ENCODE peak calls at places on chromosomes 5 and 9, in eight cellular contexts. K is psoas muscle; H is IMR-90; O is fibroblast of lung; Q is CD8-positive, alpha-beta T cell; B is tibial nerve; G is ovary; L is stomach. R is an unnamed sample. For H3K4me1, the result is how much of the 10 kb centered on the place peaks cover.

GRCh38 chr5:173302546-173303155 is 25.6 kb downstream of the STC2 start:
- DNase-seq in K (no peak), H (peak), O (peak), Q (no peak), B (no peak), G (no peak), L (no peak), R (no peak)

GRCh38 chr9:20186823-20187222 is 398.0 kb upstream of the SLC24A2 start:
- DNase-seq in K (no peak), H (no peak), O (no peak), Q (no peak), B (no peak), G (no peak), L (no peak), R (no peak)

GRCh38 chr9:82281066-82281465 is 292.5 kb downstream of the SPATA31D1 start:
- DNase-seq in K (no peak), H (no peak), O (no peak), Q (no peak), B (no peak), G (no peak), L (no peak), R (no peak)

GRCh38 chr5:63094730-63095129 is 516.1 kb downstream of the LRRC70 start:
- DNase-seq in K (no peak), H (no peak), O (no peak), Q (no peak), B (no peak), G (no peak), L (no peak), R (no peak)

GRCh38 chr5:33997331-33997983 is 10.4 kb downstream of the AMACR start:
- DNase-seq in K (peak), H (peak), O (peak), Q (peak), B (peak), G (peak), L (peak), R (no peak)

GRCh38 chr9:137494104-137494544 is 35.0 kb upstream of the NSMF start:
- DNase-seq in K (no peak), H (no peak), O (no peak), Q (no peak), B (no peak), G (no peak), L (no peak), R (no peak)

GRCh38 chr5:37831821-37832524 is 7.9 kb downstream of the GDNF start:
- DNase-seq in K (no peak), H (peak), O (peak), Q (no peak), B (no peak), G (no peak), L (no peak), R (no peak)

GRCh38 chr5:28862137-28862859 is 1823.9 kb upstream of the CDH9 start:
- DNase-seq in K (no peak), H (no peak), O (no peak), Q (no peak), B (no peak), G (no peak), L (no peak), R (no peak)

GRCh38 chr9:89710689-89711088 is 105.9 kb downstream of the GADD45G start:
- DNase-seq in K (no peak), H (no peak), O (peak), Q (no peak), B (peak), G (no peak), L (no peak), R (no peak)

GRCh38 chr9:105954517-105954916 is 260.2 kb downstream of the TMEM38B start:
- DNase-seq in K (no peak), H (no peak), O (no peak), Q (no peak), B (no peak), G (no peak), L (no peak), R (no peak)

GRCh38 chr5:9710069-9710468 is 79.9 kb upstream of the TAS2R1 start:
- DNase-seq in K (no peak), H (no peak), O (no peak), Q (no peak), B (no peak), G (no peak), L (no peak), R (no peak)

GRCh38 chr9:93141771-93142483 is 7.9 kb upstream of the NINJ1 start:
- DNase-seq in K (no peak), H (no peak), O (no peak), Q (no peak), B (no peak), G (no peak), L (no peak), R (no peak)

GRCh38 chr9:34579097-34579818 is 10.3 kb downstream of the CNTFR start:
- DNase-seq in K (no peak), H (no peak), O (no peak), Q (no peak), B (no peak), G (no peak), L (no peak), R (no peak)

GRCh38 chr5:41368158-41368557 is 142.2 kb downstream of the PLCXD3 start:
- DNase-seq in K (no peak), H (peak), O (peak), Q (no peak), B (no peak), G (no peak), L (no peak), R (no peak)

GRCh38 chr5:1013948-1014301 is 5.3 kb downstream of the NKD2 start:
- DNase-seq in K (no peak), H (no peak), O (no peak), Q (no peak), B (no peak), G (no peak), L (no peak), R (no peak)

GRCh38 chr5:143605403-143606005 is 202.0 kb upstream of the NR3C1 start:
- DNase-seq in K (no peak), H (peak), O (peak), Q (no peak), B (peak), G (no peak), L (no peak), R (no peak)

GRCh38 chr9:98993570-98993945 is 49.9 kb downstream of the COL15A1 start:
- DNase-seq in K (no peak), H (no peak), O (no peak), Q (no peak), B (no peak), G (no peak), L (no peak), R (peak)

GRCh38 chr9:19269582-19269981 is 39.1 kb downstream of the DENND4C start:
- DNase-seq in K (no peak), H (no peak), O (no peak), Q (no peak), B (no peak), G (no peak), L (no peak), R (no peak)

GRCh38 chr5:173880306-173880985 is 7.7 kb upstream of the CPEB4 start:
- DNase-seq in K (no peak), H (peak), O (peak), Q (no peak), B (no peak), G (no peak), L (no peak), R (no peak)

GRCh38 chr5:157335534-157336422 is 69.9 kb downstream of the CYFIP2 start:
- DNase-seq in K (no peak), H (peak), O (no peak), Q (no peak), B (peak), G (no peak), L (no peak), R (no peak)

GRCh38 chr9:96495341-96495740 is 45.4 kb downstream of the HABP4 start:
- DNase-seq in K (peak), H (peak), O (peak), Q (no peak), B (no peak), G (no peak), L (no peak), R (no peak)

GRCh38 chr5:179250561-179251225 is 94.6 kb downstream of the ADAMTS2 start:
- DNase-seq in K (no peak), H (no peak), O (no peak), Q (no peak), B (no peak), G (peak), L (no peak), R (no peak)

GRCh38 chr5:136207631-136208030 is 14.7 kb upstream of the SMIM32 start:
- DNase-seq in K (no peak), H (no peak), O (no peak), Q (no peak), B (no peak), G (no peak), L (no peak), R (no peak)

GRCh38 chr9:33465596-33466564 is 7.8 kb downstream of the NOL6 start:
- DNase-seq in K (no peak), H (no peak), O (no peak), Q (no peak), B (no peak), G (peak), L (no peak), R (no peak)

GRCh38 chr5:35919191-35919590 is 19.2 kb downstream of the CAPSL start:
- DNase-seq in K (no peak), H (peak), O (peak), Q (no peak), B (peak), G (no peak), L (no peak), R (no peak)

GRCh38 chr5:149113669-149114068 is 27.6 kb upstream of the ABLIM3 start:
- DNase-seq in K (no peak), H (peak), O (peak), Q (no peak), B (no peak), G (no peak), L (no peak), R (no peak)

GRCh38 chr5:132505641-132506040 is 15.1 kb upstream of the IRF1 start:
- DNase-seq in K (no peak), H (peak), O (no peak), Q (no peak), B (no peak), G (no peak), L (no peak), R (no peak)

GRCh38 chr5:132504746-132505145 is 14.2 kb upstream of the IRF1 start:
- DNase-seq in K (no peak), H (no peak), O (no peak), Q (no peak), B (no peak), G (no peak), L (peak), R (no peak)

GRCh38 chr5:132506094-132506692 is 15.6 kb upstream of the IRF1 start:
- DNase-seq in K (no peak), H (peak), O (peak), Q (no peak), B (no peak), G (peak), L (no peak), R (no peak)

GRCh38 chr5:132510076-132510475 is 19.5 kb upstream of the IRF1 start:
- DNase-seq in K (no peak), H (peak), O (peak), Q (no peak), B (no peak), G (no peak), L (no peak), R (no peak)
- H3K27ac ChIP-seq in K (no peak), H (no peak), O (no peak), Q (no peak), B (no peak), G (no peak), L (no peak), R (no peak)

GRCh38 chr9:108142504-108143201 is 653.1 kb upstream of the KLF4 start:
- DNase-seq in K (peak), H (peak), O (peak), Q (no peak), B (peak), G (peak), L (peak), R (peak)
- TF ChIP-seq CTCF in K (no peak), H (no peak), O (no peak), Q (no peak), B (no peak), G (no peak), L (no peak), R (no peak)

GRCh38 chr5:141486091-141486490 is 1.3 kb downstream of the PCDHGC4 start:
- DNase-seq in K (no peak), H (no peak), O (no peak), Q (no peak), B (no peak), G (no peak), L (no peak), R (no peak)
- H3K4me1 ChIP-seq in K (under half), H (under half), O (under half), Q (under half), B (under half), G (under half), L (under half), R (under half)

GRCh38 chr5:127911619-127912018 is 171.9 kb upstream of the SLC12A2 start:
- DNase-seq in K (no peak), H (no peak), O (no peak), Q (no peak), B (no peak), G (no peak), L (no peak), R (no peak)
- H3K27ac ChIP-seq in K (no peak), H (no peak), O (no peak), Q (no peak), B (no peak), G (no peak), L (no peak), R (no peak)

DNA sequence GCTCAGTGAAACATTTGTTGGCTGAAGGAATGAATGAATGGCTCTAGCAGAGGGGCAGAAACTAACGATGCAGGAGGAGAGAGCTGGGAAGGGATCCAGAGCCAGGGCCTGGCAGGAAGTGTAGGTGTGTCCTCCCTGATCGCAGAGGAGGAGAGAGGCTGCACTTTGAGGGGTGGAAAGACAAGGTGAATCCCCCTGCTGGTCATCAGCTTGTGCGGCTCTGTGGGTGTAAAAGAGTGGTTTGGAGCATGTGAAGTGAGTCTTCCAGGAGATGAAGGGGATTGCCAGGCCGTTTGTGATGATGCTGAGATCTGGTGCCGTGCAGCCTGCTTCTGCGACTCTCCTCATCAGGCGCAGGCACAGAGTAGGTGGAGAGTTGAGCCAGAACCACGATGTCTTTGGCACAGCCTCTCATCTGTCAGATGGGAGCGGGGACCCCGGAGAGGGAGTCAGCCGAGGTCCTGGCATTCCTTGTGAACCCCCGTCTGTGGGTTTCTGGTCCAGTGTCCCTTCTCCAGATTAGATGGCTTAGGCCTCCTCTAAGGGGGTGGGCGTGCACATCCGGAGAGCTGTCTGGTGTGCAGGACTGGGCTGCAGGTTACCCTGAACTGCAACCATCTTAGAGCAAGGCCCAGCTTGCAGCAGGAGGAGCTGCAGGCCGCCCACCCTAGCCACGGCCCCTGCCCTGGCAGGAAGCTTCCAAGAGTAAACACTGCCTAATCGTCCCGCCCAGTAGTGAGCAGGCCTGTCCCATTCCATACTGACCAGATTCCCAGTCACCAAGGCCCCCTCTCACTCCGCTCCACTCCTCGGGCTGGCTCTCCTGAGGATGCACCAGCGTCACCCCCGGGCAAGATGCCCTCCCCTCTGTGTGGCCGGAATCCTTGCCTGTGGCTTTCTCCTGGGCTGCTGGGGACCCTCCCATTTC is at the start of gene ADAMTS13:
- DNase-seq in K (no peak), H (peak), O (no peak), Q (no peak), B (no peak), G (no peak), L (no peak), R (no peak)
- TF ChIP-seq CTCF in K (no peak), H (no peak), O (no peak), Q (no peak), B (no peak), G (no peak), L (no peak), R (no peak)

GRCh38 chr5:54707841-54708240 is 190.3 kb downstream of the SNX18 start:
- DNase-seq in K (no peak), H (no peak), O (no peak), Q (no peak), B (no peak), G (no peak), L (no peak), R (no peak)

GRCh38 chr5:54704341-54704740 is 186.8 kb downstream of the SNX18 start:
- DNase-seq in K (no peak), H (peak), O (no peak), Q (no peak), B (no peak), G (no peak), L (no peak), R (no peak)

GRCh38 chr5:54704825-54705224 is 187.3 kb downstream of the SNX18 start:
- DNase-seq in K (no peak), H (no peak), O (no peak), Q (no peak), B (no peak), G (no peak), L (no peak), R (no peak)

GRCh38 chr5:54705994-54706616 is 188.5 kb downstream of the SNX18 start:
- DNase-seq in K (no peak), H (no peak), O (no peak), Q (no peak), B (no peak), G (no peak), L (no peak), R (no peak)

DNA sequence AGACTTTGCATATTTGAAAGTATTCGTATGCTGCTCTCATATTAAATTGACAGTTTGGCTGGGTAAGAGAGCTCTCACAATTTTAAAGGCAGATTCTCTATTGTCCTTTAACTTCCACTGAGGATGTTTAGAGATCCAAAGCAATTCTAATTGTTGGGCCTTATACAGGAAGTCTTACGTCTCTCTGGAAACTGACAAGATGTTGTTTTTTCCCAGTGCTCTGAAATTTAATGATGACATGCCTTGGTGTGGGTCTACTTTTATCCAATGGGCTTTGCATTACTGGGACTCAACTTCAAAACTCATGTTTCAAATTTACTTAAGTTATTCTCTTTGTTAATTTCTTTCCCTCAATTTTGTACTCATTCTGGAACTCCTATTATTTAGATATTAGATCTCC is 191.5 kb downstream of the SNX18 start:
- DNase-seq in K (no peak), H (no peak), O (no peak), Q (no peak), B (no peak), G (no peak), L (no peak), R (no peak)
- H3K4me1 ChIP-seq in K (under half), H (under half), O (under half), Q (under half), B (under half), G (under half), L (under half), R (under half)

GRCh38 chr9:72579190-72579589 is 57.8 kb downstream of the TMC1 start:
- DNase-seq in K (peak), H (peak), O (peak), Q (no peak), B (no peak), G (peak), L (peak), R (peak)

GRCh38 chr9:72574156-72574810 is 52.9 kb downstream of the TMC1 start:
- DNase-seq in K (no peak), H (no peak), O (no peak), Q (no peak), B (no peak), G (no peak), L (no peak), R (no peak)

GRCh38 chr9:72577212-72577753 is 55.9 kb downstream of the TMC1 start:
- DNase-seq in K (no peak), H (peak), O (peak), Q (no peak), B (peak), G (peak), L (no peak), R (no peak)

GRCh38 chr9:72575673-72576072 is 54.3 kb downstream of the TMC1 start:
- DNase-seq in K (no peak), H (no peak), O (no peak), Q (no peak), B (no peak), G (no peak), L (no peak), R (no peak)

GRCh38 chr9:72576087-72576486 is 54.7 kb downstream of the TMC1 start:
- DNase-seq in K (no peak), H (no peak), O (no peak), Q (no peak), B (no peak), G (no peak), L (no peak), R (no peak)
- H3K27ac ChIP-seq in K (peak), H (no peak), O (no peak), Q (no peak), B (no peak), G (no peak), L (peak), R (peak)

GRCh38 chr9:120713257-120714087 is 798 bp downstream of the MEGF9 start:
- DNase-seq in K (peak), H (no peak), O (no peak), Q (peak), B (no peak), G (peak), L (no peak), R (no peak)
- TF ChIP-seq CTCF in K (no peak), H (no peak), O (no peak), Q (no peak), B (no peak), G (no peak), L (no peak), R (no peak)

GRCh38 chr9:133845659-133845947 is 107.5 kb upstream of the SARDH start:
- DNase-seq in K (no peak), H (no peak), O (no peak), Q (no peak), B (no peak), G (no peak), L (no peak), R (no peak)
- H3K4me1 ChIP-seq in K (under half), H (under half), O (under half), Q (under half), B (under half), G (under half), L (under half), R (under half)

GRCh38 chr5:82358454-82358853 is 80.3 kb upstream of the RPS23 start:
- DNase-seq in K (no peak), H (peak), O (peak), Q (no peak), B (no peak), G (no peak), L (no peak), R (no peak)
- H3K27ac ChIP-seq in K (no peak), H (no peak), O (no peak), Q (no peak), B (no peak), G (no peak), L (peak), R (peak)